ENCODE peak calls at places on chromosomes 11 and 22, in ten cellular contexts. One of them, this sample, is unnamed.

GRCh38 chr11:122700676-122701075 is 45.2 kb downstream of the UBASH3B start:
- DNase-seq in left ventricle myocardium inferior: no peak
- DNase-seq in iris pigment epithelial cell: no peak
- DNase-seq in NAMALWA: no peak
- DNase-seq in NB4: no peak
- DNase-seq in activated CD4-positive, alpha-beta memory T cell treated with anti-CD3 and anti-CD28 coated beads, Interleukin-2, amount 10 ng/mL, durations not matched to agents 7 days and 5 days: no peak
- DNase-seq in EH: no peak
- DNase-seq in MG63: no peak
- DNase-seq in RWPE1: no peak
- DNase-seq in neuronal stem cell: no peak
- DNase-seq in this sample: no peak

GRCh38 chr11:35393093-35393492 is 26.3 kb downstream of the SLC1A2 start:
- DNase-seq in left ventricle myocardium inferior: no peak
- DNase-seq in EH: no peak
- DNase-seq in neuronal stem cell: no peak
- DNase-seq in activated CD4-positive, alpha-beta memory T cell treated with anti-CD3 and anti-CD28 coated beads, Interleukin-2, amount 10 ng/mL, durations not matched to agents 7 days and 5 days: no peak
- DNase-seq in iris pigment epithelial cell: no peak
- DNase-seq in NAMALWA: no peak
- DNase-seq in MG63: no peak
- DNase-seq in NB4: peak; percentile 16
- DNase-seq in RWPE1: no peak
- DNase-seq in this sample: no peak

GRCh38 chr11:66877585-66877984 is 20.7 kb downstream of the LRFN4 start:
- DNase-seq in EH: no peak
- DNase-seq in MG63: no peak
- DNase-seq in left ventricle myocardium inferior: no peak
- DNase-seq in RWPE1: no peak
- DNase-seq in NAMALWA: no peak
- DNase-seq in NB4: no peak
- DNase-seq in activated CD4-positive, alpha-beta memory T cell treated with anti-CD3 and anti-CD28 coated beads, Interleukin-2, amount 10 ng/mL, durations not matched to agents 7 days and 5 days: no peak
- DNase-seq in neuronal stem cell: no peak
- DNase-seq in iris pigment epithelial cell: peak; percentile 59
- DNase-seq in this sample: no peak

GRCh38 chr11:66323684-66324083 is 6.8 kb upstream of the CD248 start:
- DNase-seq in left ventricle myocardium inferior: no peak
- DNase-seq in NAMALWA: no peak
- DNase-seq in NB4: no peak
- DNase-seq in activated CD4-positive, alpha-beta memory T cell treated with anti-CD3 and anti-CD28 coated beads, Interleukin-2, amount 10 ng/mL, durations not matched to agents 7 days and 5 days: no peak
- DNase-seq in EH: no peak
- DNase-seq in neuronal stem cell: no peak
- DNase-seq in iris pigment epithelial cell: no peak
- DNase-seq in MG63: no peak
- DNase-seq in RWPE1: no peak
- DNase-seq in this sample: no peak

GRCh38 chr11:67240575-67241389 is 25.5 kb upstream of the GRK2 start:
- DNase-seq in MG63: peak; percentile 73
- DNase-seq in EH: peak; percentile 83
- DNase-seq in NAMALWA: peak; percentile 91
- DNase-seq in NB4: peak; percentile 86
- DNase-seq in activated CD4-positive, alpha-beta memory T cell treated with anti-CD3 and anti-CD28 coated beads, Interleukin-2, amount 10 ng/mL, durations not matched to agents 7 days and 5 days: peak; percentile 83
- DNase-seq in iris pigment epithelial cell: peak; percentile 81
- DNase-seq in left ventricle myocardium inferior: peak; percentile 53
- DNase-seq in RWPE1: peak; percentile 73
- DNase-seq in neuronal stem cell: no peak
- DNase-seq in this sample: peak; percentile 49

GRCh38 chr11:34425863-34426262 is 12.9 kb upstream of the CAT start:
- DNase-seq in MG63: no peak
- DNase-seq in neuronal stem cell: no peak
- DNase-seq in iris pigment epithelial cell: peak; percentile 17
- DNase-seq in NB4: peak; percentile 95
- DNase-seq in NAMALWA: no peak
- DNase-seq in activated CD4-positive, alpha-beta memory T cell treated with anti-CD3 and anti-CD28 coated beads, Interleukin-2, amount 10 ng/mL, durations not matched to agents 7 days and 5 days: no peak
- DNase-seq in left ventricle myocardium inferior: no peak
- DNase-seq in RWPE1: no peak
- DNase-seq in EH: peak; percentile 74
- DNase-seq in this sample: no peak

GRCh38 chr22:16961477-16962186 is 46.4 kb downstream of the GAB4 start:
- DNase-seq in activated CD4-positive, alpha-beta memory T cell treated with anti-CD3 and anti-CD28 coated beads, Interleukin-2, amount 10 ng/mL, durations not matched to agents 7 days and 5 days: peak; percentile 9
- DNase-seq in MG63: no peak
- DNase-seq in left ventricle myocardium inferior: no peak
- DNase-seq in NAMALWA: no peak
- DNase-seq in RWPE1: no peak
- DNase-seq in neuronal stem cell: no peak
- DNase-seq in iris pigment epithelial cell: no peak
- DNase-seq in EH: no peak
- DNase-seq in NB4: no peak
- DNase-seq in this sample: no peak

GRCh38 chr11:128193633-128194032 is 393.7 kb downstream of the ETS1 start:
- DNase-seq in EH: no peak
- DNase-seq in left ventricle myocardium inferior: no peak
- DNase-seq in MG63: no peak
- DNase-seq in NAMALWA: no peak
- DNase-seq in iris pigment epithelial cell: no peak
- DNase-seq in neuronal stem cell: no peak
- DNase-seq in RWPE1: no peak
- DNase-seq in activated CD4-positive, alpha-beta memory T cell treated with anti-CD3 and anti-CD28 coated beads, Interleukin-2, amount 10 ng/mL, durations not matched to agents 7 days and 5 days: no peak
- DNase-seq in NB4: no peak
- DNase-seq in this sample: no peak

GRCh38 chr11:86577663-86578636 is 94.5 kb downstream of the ME3 start:
- DNase-seq in MG63: peak; percentile 77
- DNase-seq in NAMALWA: no peak
- DNase-seq in neuronal stem cell: no peak
- DNase-seq in EH: peak; percentile 92
- DNase-seq in left ventricle myocardium inferior: peak; percentile 72
- DNase-seq in RWPE1: peak; percentile 80
- DNase-seq in activated CD4-positive, alpha-beta memory T cell treated with anti-CD3 and anti-CD28 coated beads, Interleukin-2, amount 10 ng/mL, durations not matched to agents 7 days and 5 days: no peak
- DNase-seq in iris pigment epithelial cell: peak; percentile 90
- DNase-seq in NB4: no peak
- DNase-seq in this sample: no peak

GRCh38 chr22:41504397-41504796 is 35.5 kb downstream of the ACO2 start:
- DNase-seq in left ventricle myocardium inferior: peak; percentile 61
- DNase-seq in activated CD4-positive, alpha-beta memory T cell treated with anti-CD3 and anti-CD28 coated beads, Interleukin-2, amount 10 ng/mL, durations not matched to agents 7 days and 5 days: no peak
- DNase-seq in MG63: no peak
- DNase-seq in NAMALWA: no peak
- DNase-seq in neuronal stem cell: no peak
- DNase-seq in RWPE1: peak; percentile 26
- DNase-seq in NB4: peak; percentile 72
- DNase-seq in EH: peak; percentile 30
- DNase-seq in iris pigment epithelial cell: no peak
- DNase-seq in this sample: no peak

GRCh38 chr11:132064987-132065620 is 694.7 kb downstream of the NTM start:
- DNase-seq in RWPE1: peak; percentile 55
- DNase-seq in MG63: peak; percentile 71
- DNase-seq in NB4: no peak
- DNase-seq in neuronal stem cell: no peak
- DNase-seq in iris pigment epithelial cell: peak; percentile 96
- DNase-seq in left ventricle myocardium inferior: no peak
- DNase-seq in EH: peak; percentile 100
- DNase-seq in activated CD4-positive, alpha-beta memory T cell treated with anti-CD3 and anti-CD28 coated beads, Interleukin-2, amount 10 ng/mL, durations not matched to agents 7 days and 5 days: no peak
- DNase-seq in NAMALWA: no peak
- DNase-seq in this sample: no peak

GRCh38 chr11:61893981-61894380 is 2.6 kb upstream of the FADS3 start:
- DNase-seq in RWPE1: no peak
- DNase-seq in iris pigment epithelial cell: peak; percentile 94
- DNase-seq in EH: peak; percentile 95
- DNase-seq in NB4: no peak
- DNase-seq in NAMALWA: no peak
- DNase-seq in neuronal stem cell: no peak
- DNase-seq in activated CD4-positive, alpha-beta memory T cell treated with anti-CD3 and anti-CD28 coated beads, Interleukin-2, amount 10 ng/mL, durations not matched to agents 7 days and 5 days: no peak
- DNase-seq in MG63: peak; percentile 58
- DNase-seq in left ventricle myocardium inferior: no peak
- DNase-seq in this sample: no peak

GRCh38 chr22:29126670-29127069 is 53.8 kb downstream of the KREMEN1 start:
- DNase-seq in iris pigment epithelial cell: no peak
- DNase-seq in activated CD4-positive, alpha-beta memory T cell treated with anti-CD3 and anti-CD28 coated beads, Interleukin-2, amount 10 ng/mL, durations not matched to agents 7 days and 5 days: no peak
- DNase-seq in EH: no peak
- DNase-seq in neuronal stem cell: no peak
- DNase-seq in RWPE1: no peak
- DNase-seq in left ventricle myocardium inferior: no peak
- DNase-seq in NAMALWA: no peak
- DNase-seq in NB4: no peak
- DNase-seq in MG63: no peak
- DNase-seq in this sample: no peak

GRCh38 chr11:120471131-120471530 is 40.4 kb upstream of the GRIK4 start:
- DNase-seq in NAMALWA: no peak
- DNase-seq in RWPE1: no peak
- DNase-seq in NB4: no peak
- DNase-seq in left ventricle myocardium inferior: no peak
- DNase-seq in MG63: no peak
- DNase-seq in iris pigment epithelial cell: peak; percentile 93
- DNase-seq in EH: peak; percentile 91
- DNase-seq in activated CD4-positive, alpha-beta memory T cell treated with anti-CD3 and anti-CD28 coated beads, Interleukin-2, amount 10 ng/mL, durations not matched to agents 7 days and 5 days: no peak
- DNase-seq in neuronal stem cell: no peak
- DNase-seq in this sample: no peak

GRCh38 chr11:110184974-110185597 is 91.9 kb downstream of the ZC3H12C start:
- DNase-seq in activated CD4-positive, alpha-beta memory T cell treated with anti-CD3 and anti-CD28 coated beads, Interleukin-2, amount 10 ng/mL, durations not matched to agents 7 days and 5 days: no peak
- DNase-seq in NAMALWA: no peak
- DNase-seq in left ventricle myocardium inferior: no peak
- DNase-seq in NB4: no peak
- DNase-seq in MG63: peak; percentile 28
- DNase-seq in iris pigment epithelial cell: peak; percentile 96
- DNase-seq in EH: no peak
- DNase-seq in neuronal stem cell: no peak
- DNase-seq in RWPE1: no peak
- DNase-seq in this sample: no peak

GRCh38 chr11:43920598-43921419 is 21.6 kb upstream of the C11orf96 start:
- DNase-seq in NB4: peak; percentile 74
- DNase-seq in RWPE1: peak; percentile 96
- DNase-seq in iris pigment epithelial cell: peak; percentile 100
- DNase-seq in activated CD4-positive, alpha-beta memory T cell treated with anti-CD3 and anti-CD28 coated beads, Interleukin-2, amount 10 ng/mL, durations not matched to agents 7 days and 5 days: peak; percentile 28
- DNase-seq in NAMALWA: no peak
- DNase-seq in EH: peak; percentile 99
- DNase-seq in left ventricle myocardium inferior: peak; percentile 43
- DNase-seq in neuronal stem cell: no peak
- DNase-seq in MG63: peak; percentile 83
- DNase-seq in this sample: no peak

GRCh38 chr11:118067006-118067405 is 9.9 kb upstream of the TMPRSS4 start:
- DNase-seq in activated CD4-positive, alpha-beta memory T cell treated with anti-CD3 and anti-CD28 coated beads, Interleukin-2, amount 10 ng/mL, durations not matched to agents 7 days and 5 days: no peak
- DNase-seq in EH: no peak
- DNase-seq in left ventricle myocardium inferior: no peak
- DNase-seq in RWPE1: no peak
- DNase-seq in NB4: no peak
- DNase-seq in NAMALWA: no peak
- DNase-seq in MG63: no peak
- DNase-seq in neuronal stem cell: no peak
- DNase-seq in iris pigment epithelial cell: no peak
- DNase-seq in this sample: no peak

This sample was measured in activated T-helper 1 cell treated with anti-CD3 and anti-CD28 coated beads, Interleukin-2, amount 50 U/mL, for 16 hours.